ENCODE peak calls at places on chromosomes 6 and 20, in nine cellular contexts. B is CD8-positive, alpha-beta T cell; E is osteocyte; U is NCI-H82; O is activated T-helper 1 cell treated with anti-CD3 and anti-CD28 coated beads, Interleukin-12 subunit alpha, Interleukin-12 subunit beta, Interleukin-2, Interleukin-4 antibody, amounts not matched to agents 30 ng/mL and 10 ng/mL and 1 ng/mL, durations not matched to agents 14 hours and 24 hours and 36 hours; A is stimulated activated CD4-positive, alpha-beta T cell treated with anti-CD3 and anti-CD28 coated beads, Interleukin-4, amount 100 ng/mL, for 1 hour; J is NCI-H1105; N is germinal center; T is ureter. D is an unnamed sample.

GRCh38 chr6:1091905-1092304 is 220.0 kb upstream of the FOXQ1 start:
- DNase-seq in B (no peak), E (no peak), U (peak; percentile 15), O (no peak), A (no peak), J (no peak), N (no peak), T (no peak), D (no peak)

GRCh38 chr6:44056392-44057237 is 70.6 kb downstream of the MRPL14 start:
- DNase-seq in B (no peak), E (no peak), U (no peak), O (no peak), A (no peak), J (no peak), N (no peak), T (no peak), D (no peak)

GRCh38 chr6:146913842-146914562 is 290.2 kb upstream of the STXBP5 start:
- DNase-seq in B (no peak), E (peak; percentile 93), U (no peak), O (no peak), A (no peak), J (no peak), N (no peak), T (peak; percentile 79), D (no peak)

GRCh38 chr6:44145839-44146238 is 12.8 kb upstream of the CAPN11 start:
- DNase-seq in B (no peak), E (no peak), U (no peak), O (no peak), A (no peak), J (no peak), N (no peak), T (no peak), D (no peak)

GRCh38 chr6:52364480-52365166 is 2.7 kb downstream of the PAQR8 start:
- DNase-seq in B (no peak), E (no peak), U (no peak), O (no peak), A (no peak), J (no peak), N (no peak), T (no peak), D (no peak)

GRCh38 chr6:66307490-66307889 is 600.5 kb upstream of the EYS start:
- DNase-seq in B (no peak), E (no peak), U (no peak), O (no peak), A (no peak), J (no peak), N (no peak), T (no peak), D (no peak)

GRCh38 chr6:123986938-123987337 is 183.3 kb downstream of the NKAIN2 start:
- DNase-seq in B (no peak), E (no peak), U (no peak), O (no peak), A (no peak), J (no peak), N (no peak), T (no peak), D (no peak)

GRCh38 chr6:122289721-122290501 is 109.5 kb upstream of the HSF2 start:
- DNase-seq in B (no peak), E (no peak), U (peak; percentile 10), O (no peak), A (no peak), J (peak; percentile 29), N (no peak), T (no peak), D (no peak)

GRCh38 chr6:132812255-132812732 is 2.1 kb upstream of the RPS12 start:
- DNase-seq in B (no peak), E (no peak), U (peak; percentile 15), O (no peak), A (no peak), J (no peak), N (no peak), T (no peak), D (no peak)

GRCh38 chr6:15994814-15995459 is 133.9 kb upstream of the MYLIP start:
- DNase-seq in B (no peak), E (no peak), U (no peak), O (no peak), A (no peak), J (no peak), N (no peak), T (no peak), D (no peak)

GRCh38 chr20:63156221-63156671 is 59.7 kb downstream of the YTHDF1 start:
- DNase-seq in B (no peak), E (no peak), U (no peak), O (no peak), A (no peak), J (no peak), N (no peak), T (no peak), D (no peak)

GRCh38 chr6:115720900-115721299 is 339.8 kb downstream of the FRK start:
- DNase-seq in B (no peak), E (no peak), U (no peak), O (no peak), A (no peak), J (no peak), N (no peak), T (no peak), D (no peak)

GRCh38 chr6:16773376-16773775 is 12.1 kb upstream of the ATXN1 start:
- DNase-seq in B (no peak), E (no peak), U (no peak), O (no peak), A (no peak), J (no peak), N (no peak), T (no peak), D (no peak)

GRCh38 chr6:33692078-33692759 is 19.3 kb downstream of the UQCC2 start:
- DNase-seq in B (no peak), E (no peak), U (no peak), O (no peak), A (no peak), J (no peak), N (no peak), T (no peak), D (no peak)

GRCh38 chr6:6788394-6789020 is 200.0 kb downstream of the LY86 start:
- DNase-seq in B (no peak), E (no peak), U (peak; percentile 35), O (no peak), A (no peak), J (peak; percentile 7), N (peak; percentile 40), T (no peak), D (no peak)

GRCh38 chr6:105363100-105363754 is 39.7 kb downstream of the PREP start:
- DNase-seq in B (no peak), E (no peak), U (peak; percentile 72), O (no peak), A (no peak), J (peak; percentile 33), N (no peak), T (no peak), D (no peak)

GRCh38 chr6:111764238-111765182 is 108.7 kb downstream of the FYN start:
- DNase-seq in B (no peak), E (no peak), U (no peak), O (peak; percentile 41), A (peak; percentile 57), J (no peak), N (peak; percentile 63), T (no peak), D (peak; percentile 45)

GRCh38 chr6:282177-282866 is 10.0 kb upstream of the DUSP22 start:
- DNase-seq in B (no peak), E (no peak), U (no peak), O (no peak), A (no peak), J (no peak), N (no peak), T (no peak), D (no peak)

GRCh38 chr6:107066697-107067659 is 39.0 kb downstream of the MTRES1 start:
- DNase-seq in B (no peak), E (no peak), U (no peak), O (no peak), A (no peak), J (no peak), N (no peak), T (no peak), D (no peak)

GRCh38 chr6:31889331-31889972 is 8.0 kb downstream of the EHMT2 start:
- DNase-seq in B (no peak), E (no peak), U (no peak), O (no peak), A (no peak), J (no peak), N (no peak), T (no peak), D (no peak)

GRCh38 chr20:63215101-63216040 is 560 bp downstream of the YTHDF1 start:
- DNase-seq in B (no peak), E (no peak), U (peak; percentile 69), O (no peak), A (peak; percentile 16), J (peak; percentile 16), N (peak; percentile 40), T (no peak), D (no peak)

GRCh38 chr6:77650098-77650663 is 2.7 kb upstream of the MEI4 start:
- DNase-seq in B (no peak), E (no peak), U (no peak), O (no peak), A (peak; percentile 8), J (peak; percentile 48), N (no peak), T (peak; percentile 43), D (no peak)

GRCh38 chr6:151351731-151352130 is 39.6 kb downstream of the ZBTB2 start:
- DNase-seq in B (no peak), E (no peak), U (no peak), O (no peak), A (no peak), J (no peak), N (no peak), T (no peak), D (no peak)

GRCh38 chr6:6591778-6592388 is 3.4 kb downstream of the LY86 start:
- DNase-seq in B (no peak), E (peak; percentile 60), U (no peak), O (no peak), A (no peak), J (no peak), N (peak; percentile 40), T (no peak), D (no peak)

GRCh38 chr6:133637874-133638273 is 251.0 kb upstream of the TCF21 start:
- DNase-seq in B (no peak), E (no peak), U (no peak), O (no peak), A (no peak), J (no peak), N (no peak), T (no peak), D (no peak)

GRCh38 chr6:37388578-37388977 is 34.8 kb downstream of the RNF8 start:
- DNase-seq in B (no peak), E (no peak), U (no peak), O (no peak), A (no peak), J (no peak), N (no peak), T (no peak), D (no peak)

GRCh38 chr6:158172001-158172400 is 3.9 kb downstream of the GTF2H5 start:
- DNase-seq in B (no peak), E (no peak), U (no peak), O (no peak), A (no peak), J (no peak), N (no peak), T (no peak), D (no peak)

GRCh38 chr20:45322952-45323383 is 14.9 kb upstream of the MATN4 start:
- DNase-seq in B (no peak), E (no peak), U (peak; percentile 85), O (no peak), A (no peak), J (no peak), N (peak; percentile 48), T (no peak), D (no peak)

GRCh38 chr20:17499041-17499440 is 32.1 kb downstream of the BFSP1 start:
- DNase-seq in B (no peak), E (peak; percentile 13), U (no peak), O (no peak), A (no peak), J (no peak), N (no peak), T (no peak), D (no peak)

GRCh38 chr6:102841055-102841454 is 1447.5 kb downstream of the GRIK2 start:
- DNase-seq in B (no peak), E (no peak), U (no peak), O (no peak), A (no peak), J (no peak), N (no peak), T (no peak), D (no peak)

GRCh38 chr20:62832212-62832922 is 15.5 kb downstream of the COL9A3 start:
- DNase-seq in B (no peak), E (no peak), U (peak; percentile 39), O (peak; percentile 24), A (peak; percentile 29), J (no peak), N (peak; percentile 84), T (no peak), D (no peak)